ENCODE peak calls at places on chromosome 5, in eight cellular contexts. H, U, W, S, L, J, T and Q are unnamed samples.

GRCh38 chr5:167389537-167389936 is 901.9 kb upstream of the WWC1 start:
- DNase-seq in H (no peak), U (no peak), W (no peak), S (no peak), L (no peak), J (no peak), T (no peak), Q (peak; percentile 5)

GRCh38 chr5:125199968-125200841 is 453.8 kb upstream of the ZNF608 start:
- DNase-seq in H (no peak), U (no peak), W (peak; percentile 74), S (no peak), L (no peak), J (no peak), T (no peak), Q (peak; percentile 28)

GRCh38 chr5:64939772-64940510 is 171.2 kb downstream of the CWC27 start:
- DNase-seq in H (no peak), U (no peak), W (no peak), S (peak; percentile 54), L (peak; percentile 79), J (peak; percentile 16), T (no peak), Q (no peak)

GRCh38 chr5:139745121-139745799 is 50.3 kb upstream of the PSD2 start:
- DNase-seq in H (peak; percentile 67), U (no peak), W (peak; percentile 55), S (peak; percentile 75), L (no peak), J (no peak), T (no peak), Q (peak; percentile 34)

GRCh38 chr5:126595486-126596083 is 566 bp upstream of the ALDH7A1 start:
- DNase-seq in H (no peak), U (no peak), W (no peak), S (no peak), L (no peak), J (no peak), T (no peak), Q (no peak)

GRCh38 chr5:78601622-78602314 is 46.8 kb downstream of the LHFPL2 start:
- DNase-seq in H (no peak), U (no peak), W (no peak), S (no peak), L (peak; percentile 56), J (no peak), T (no peak), Q (no peak)

GRCh38 chr5:64632251-64632650 is 58.1 kb upstream of the SHISAL2B start:
- DNase-seq in H (no peak), U (no peak), W (no peak), S (peak; percentile 7), L (no peak), J (no peak), T (no peak), Q (no peak)

GRCh38 chr5:148759101-148759500 is 67.3 kb upstream of the ADRB2 start:
- DNase-seq in H (no peak), U (no peak), W (no peak), S (no peak), L (no peak), J (no peak), T (no peak), Q (no peak)

GRCh38 chr5:154090656-154091055 is 51.9 kb downstream of the MFAP3 start:
- DNase-seq in H (no peak), U (no peak), W (no peak), S (no peak), L (no peak), J (no peak), T (no peak), Q (no peak)

GRCh38 chr5:139698461-139699146 is 50.5 kb downstream of the CXXC5 start:
- DNase-seq in H (peak; percentile 83), U (no peak), W (peak; percentile 71), S (peak; percentile 59), L (no peak), J (peak; percentile 78), T (no peak), Q (peak; percentile 90)

GRCh38 chr5:43256261-43256966 is 56.8 kb downstream of the HMGCS1 start:
- DNase-seq in H (no peak), U (no peak), W (no peak), S (no peak), L (no peak), J (no peak), T (no peak), Q (no peak)

GRCh38 chr5:80408976-80409926 is 1.4 kb downstream of the ZFYVE16 start:
- DNase-seq in H (no peak), U (no peak), W (no peak), S (peak; percentile 5), L (no peak), J (no peak), T (no peak), Q (no peak)

GRCh38 chr5:89265511-89266169 is 382.7 kb upstream of the MEF2C start:
- DNase-seq in H (no peak), U (no peak), W (no peak), S (peak; percentile 74), L (no peak), J (no peak), T (no peak), Q (no peak)

GRCh38 chr5:57219386-57219785 is 45.5 kb downstream of the GPBP1 start:
- DNase-seq in H (no peak), U (no peak), W (no peak), S (no peak), L (peak; percentile 5), J (no peak), T (no peak), Q (peak; percentile 21)

GRCh38 chr5:2801602-2802525 is 50.4 kb upstream of the IRX2 start:
- DNase-seq in H (no peak), U (no peak), W (no peak), S (no peak), L (no peak), J (no peak), T (no peak), Q (no peak)

GRCh38 chr5:122332589-122333555 is 20.8 kb downstream of the SNCAIP start:
- DNase-seq in H (no peak), U (no peak), W (no peak), S (no peak), L (no peak), J (no peak), T (no peak), Q (no peak)

GRCh38 chr5:132425009-132425937 is 55.8 kb downstream of the SLC22A5 start:
- DNase-seq in H (no peak), U (no peak), W (no peak), S (peak; percentile 86), L (no peak), J (peak; percentile 54), T (no peak), Q (no peak)

GRCh38 chr5:176882566-176882900 is 16.6 kb downstream of the HK3 start:
- DNase-seq in H (no peak), U (no peak), W (no peak), S (no peak), L (no peak), J (no peak), T (no peak), Q (no peak)

GRCh38 chr5:134268019-134268601 is 42.2 kb upstream of the PPP2CA start:
- DNase-seq in H (no peak), U (no peak), W (no peak), S (no peak), L (no peak), J (no peak), T (no peak), Q (no peak)

GRCh38 chr5:132094393-132095076 is 20.9 kb downstream of the CSF2 start:
- DNase-seq in H (peak; percentile 32), U (peak; percentile 90), W (no peak), S (peak; percentile 97), L (peak; percentile 25), J (no peak), T (no peak), Q (no peak)

GRCh38 chr5:145077028-145077427 is 758.1 kb downstream of the PRELID2 start:
- DNase-seq in H (no peak), U (no peak), W (no peak), S (no peak), L (no peak), J (no peak), T (no peak), Q (no peak)

GRCh38 chr5:135737701-135738563 is 96.5 kb upstream of the SLC25A48 start:
- DNase-seq in H (no peak), U (no peak), W (no peak), S (no peak), L (no peak), J (no peak), T (no peak), Q (no peak)

GRCh38 chr5:124980174-124980941 is 233.9 kb upstream of the ZNF608 start:
- DNase-seq in H (no peak), U (no peak), W (peak; percentile 16), S (no peak), L (no peak), J (no peak), T (no peak), Q (no peak)

GRCh38 chr5:31196309-31196708 is 2.8 kb downstream of the CDH6 start:
- DNase-seq in H (no peak), U (no peak), W (no peak), S (peak; percentile 64), L (peak; percentile 9), J (no peak), T (no peak), Q (no peak)

GRCh38 chr5:180558232-180558631 is 33.1 kb downstream of the SCGB3A1 start:
- DNase-seq in H (no peak), U (no peak), W (no peak), S (no peak), L (no peak), J (no peak), T (no peak), Q (no peak)

GRCh38 chr5:180568914-180569313 is 22.4 kb downstream of the SCGB3A1 start:
- DNase-seq in H (no peak), U (no peak), W (no peak), S (no peak), L (no peak), J (no peak), T (no peak), Q (no peak)

GRCh38 chr5:180563994-180564393 is 27.3 kb downstream of the SCGB3A1 start:
- DNase-seq in H (no peak), U (no peak), W (no peak), S (no peak), L (no peak), J (no peak), T (no peak), Q (no peak)
- H3K36me3 ChIP-seq in H (peaks cover 9% of the 10 kb centered on the region), U (peaks cover 9% of the 10 kb centered on the region), W (peaks cover 54% of the 10 kb centered on the region), S (peaks cover 12% of the 10 kb centered on the region), L (peaks cover 8% of the 10 kb centered on the region), J (peaks cover 25% of the 10 kb centered on the region), T (no peaks in the 10 kb centered on the region), Q (no peaks in the 10 kb centered on the region)

GRCh38 chr5:73558950-73559349 is 6.5 kb downstream of the ANKRA2 start:
- DNase-seq in H (no peak), U (no peak), W (no peak), S (no peak), L (peak; percentile 36), J (no peak), T (no peak), Q (no peak)
- H3K36me3 ChIP-seq in H (no peaks in the 10 kb centered on the region), U (peaks cover 4% of the 10 kb centered on the region), W (no peaks in the 10 kb centered on the region), S (peaks cover 7% of the 10 kb centered on the region), L (peaks cover 5% of the 10 kb centered on the region), J (peaks cover 45% of the 10 kb centered on the region), T (no peaks in the 10 kb centered on the region), Q (peaks cover 3% of the 10 kb centered on the region)

GRCh38 chr5:14504816-14505215 is 76.8 kb upstream of the OTULINL start:
- DNase-seq in H (no peak), U (no peak), W (no peak), S (no peak), L (no peak), J (no peak), T (no peak), Q (no peak)
- H3K36me3 ChIP-seq in H (no peaks in the 10 kb centered on the region), U (peaks cover 42% of the 10 kb centered on the region), W (peaks cover 82% of the 10 kb centered on the region), S (peaks cover 79% of the 10 kb centered on the region), L (peaks cover 22% of the 10 kb centered on the region), J (peaks cover 14% of the 10 kb centered on the region), T (no peaks in the 10 kb centered on the region), Q (no peaks in the 10 kb centered on the region)

GRCh38 chr5:179572386-179572785 is 22.0 kb downstream of the RUFY1 start:
- DNase-seq in H (no peak), U (no peak), W (no peak), S (no peak), L (no peak), J (no peak), T (no peak), Q (no peak)

GRCh38 chr5:179577286-179577960 is 27.1 kb downstream of the RUFY1 start:
- DNase-seq in H (no peak), U (no peak), W (no peak), S (no peak), L (no peak), J (no peak), T (no peak), Q (no peak)
- H3K36me3 ChIP-seq in H (peaks cover 5% of the 10 kb centered on the region), U (peaks cover 9% of the 10 kb centered on the region), W (peaks cover 29% of the 10 kb centered on the region), S (peaks cover 32% of the 10 kb centered on the region), L (peaks cover 6% of the 10 kb centered on the region), J (peaks cover 14% of the 10 kb centered on the region), T (peaks cover 2% of the 10 kb centered on the region), Q (no peaks in the 10 kb centered on the region)